ENCODE peak calls at places on chromosome 3, in six cellular contexts. G, R, M, F, A and D are unnamed samples.

GRCh38 chr3:46629571-46630517 is 17.5 kb downstream of the FAM240A start:
- DNase-seq in G (peak; percentile 58), R (no peak), M (peak; percentile 75), F (peak; percentile 68), A (peak; percentile 84), D (no peak)

GRCh38 chr3:72123908-72124441 is 339.0 kb upstream of the PROK2 start:
- DNase-seq in F (peak; percentile 100), G (peak; percentile 4), A (peak; percentile 69), R (no peak), M (peak; percentile 46), D (peak; percentile 100)

GRCh38 chr3:73401058-73401457 is 223.7 kb downstream of the PDZRN3 start:
- DNase-seq in G (no peak), R (no peak), M (no peak), A (no peak), F (peak; percentile 26), D (no peak)

GRCh38 chr3:189272500-189273119 is 100.8 kb downstream of the TPRG1 start:
- DNase-seq in A (peak; percentile 12), G (no peak), R (no peak), M (no peak), F (no peak), D (no peak)

GRCh38 chr3:188220988-188221818 is 67.2 kb downstream of the LPP start:
- DNase-seq in G (no peak), M (no peak), F (peak; percentile 98), R (no peak), A (no peak), D (peak; percentile 98)

GRCh38 chr3:45579251-45579650 is 15.3 kb upstream of the LIMD1 start:
- DNase-seq in A (no peak), R (no peak), M (no peak), F (no peak), G (no peak), D (no peak)

GRCh38 chr3:161070252-161070930 is 34.8 kb downstream of the B3GALNT1 start:
- DNase-seq in G (no peak), F (no peak), R (no peak), M (no peak), A (no peak), D (no peak)

GRCh38 chr3:128763967-128764366 is 38.0 kb downstream of the RAB7A start:
- DNase-seq in F (no peak), M (no peak), G (no peak), R (no peak), A (no peak), D (no peak)

GRCh38 chr3:142618917-142619401 is 22.8 kb downstream of the PLS1 start:
- DNase-seq in M (no peak), A (peak; percentile 78), F (peak; percentile 2), G (peak; percentile 39), R (no peak), D (no peak)

GRCh38 chr3:170485696-170486095 is 67.0 kb downstream of the CLDN11 start:
- DNase-seq in A (no peak), R (no peak), M (no peak), F (no peak), G (no peak), D (no peak)

GRCh38 chr3:158267015-158267414 is 157.1 kb downstream of the RSRC1 start:
- DNase-seq in F (no peak), G (no peak), M (no peak), R (no peak), A (no peak), D (no peak)